ENCODE peak calls at places on chromosomes 11 and 22, in eight cellular contexts. B is vagina, I is stomach, G is K562, Q is sigmoid colon, P is endothelial cell of umbilical vein, S is prostate gland, R is suprapubic skin. Y is an unnamed sample.

GRCh38 chr11:79708319-79708928 is 267.6 kb upstream of the TENM4 start:
- DNase-seq in B (no peak), I (no peak), G (no peak), Q (no peak), P (no peak), S (no peak), R (no peak), Y (peak)

GRCh38 chr11:77547863-77548551 is 41.7 kb upstream of the AQP11 start:
- DNase-seq in B (no peak), I (no peak), G (peak), Q (no peak), P (peak), S (peak), R (no peak), Y (no peak)

GRCh38 chr11:6437993-6438392 is 2.8 kb downstream of the HPX start:
- DNase-seq in B (no peak), I (no peak), G (no peak), Q (no peak), P (no peak), S (no peak), R (no peak), Y (no peak)

GRCh38 chr11:55714982-55715888 is 53.2 kb downstream of the OR4C6 start:
- DNase-seq in B (no peak), I (no peak), G (no peak), Q (no peak), P (no peak), S (no peak), R (no peak), Y (no peak)

GRCh38 chr11:84012171-84012826 is 726.1 kb upstream of the CCDC90B start:
- DNase-seq in B (no peak), I (no peak), G (no peak), Q (no peak), P (no peak), S (no peak), R (no peak), Y (no peak)

GRCh38 chr22:26364066-26365015 is 64.7 kb upstream of the ASPHD2 start:
- DNase-seq in B (no peak), I (peak), G (peak), Q (no peak), P (peak), S (peak), R (no peak), Y (peak)

GRCh38 chr11:75155570-75156422 is 4.9 kb downstream of the SLCO2B1 start:
- DNase-seq in B (no peak), I (no peak), G (peak), Q (no peak), P (no peak), S (no peak), R (no peak), Y (no peak)

GRCh38 chr22:44658371-44658953 is 43.5 kb upstream of the PRR5 start:
- DNase-seq in B (peak), I (no peak), G (no peak), Q (peak), P (peak), S (no peak), R (no peak), Y (no peak)

GRCh38 chr11:61776561-61777075 is 15.8 kb downstream of the TMEM258 start:
- DNase-seq in B (no peak), I (peak), G (peak), Q (no peak), P (peak), S (no peak), R (no peak), Y (no peak)

GRCh38 chr11:130535530-130535929 is 87.1 kb downstream of the ADAMTS15 start:
- DNase-seq in B (peak), I (no peak), G (no peak), Q (no peak), P (no peak), S (peak), R (no peak), Y (no peak)

GRCh38 chr11:111735262-111736116 is 30.7 kb downstream of the PPP2R1B start:
- DNase-seq in B (peak), I (peak), G (no peak), Q (peak), P (peak), S (no peak), R (peak), Y (peak)

GRCh38 chr22:31646186-31647019 is 15.6 kb downstream of the PISD start:
- DNase-seq in B (no peak), I (no peak), G (no peak), Q (no peak), P (peak), S (no peak), R (no peak), Y (no peak)

GRCh38 chr11:23540101-23540561 is 679.9 kb upstream of the CCDC179 start:
- DNase-seq in B (no peak), I (no peak), G (peak), Q (peak), P (peak), S (no peak), R (no peak), Y (no peak)

GRCh38 chr11:118267486-118267885 is 3.4 kb upstream of the MPZL2 start:
- DNase-seq in B (no peak), I (no peak), G (no peak), Q (no peak), P (no peak), S (no peak), R (no peak), Y (no peak)

GRCh38 chr11:121892863-121893262 is 223.2 kb downstream of the BLID start:
- DNase-seq in B (no peak), I (no peak), G (no peak), Q (no peak), P (no peak), S (no peak), R (no peak), Y (no peak)

GRCh38 chr11:3046190-3046589 is 11.0 kb downstream of the CARS1 start:
- DNase-seq in B (no peak), I (no peak), G (no peak), Q (no peak), P (no peak), S (no peak), R (no peak), Y (no peak)

GRCh38 chr11:3044915-3045314 is 12.3 kb downstream of the CARS1 start:
- DNase-seq in B (no peak), I (no peak), G (no peak), Q (no peak), P (no peak), S (no peak), R (no peak), Y (no peak)

GRCh38 chr11:3046641-3047040 is 10.6 kb downstream of the CARS1 start:
- DNase-seq in B (no peak), I (no peak), G (no peak), Q (no peak), P (no peak), S (no peak), R (no peak), Y (no peak)

GRCh38 chr11:3049430-3050243 is 7.6 kb downstream of the CARS1 start:
- DNase-seq in B (no peak), I (peak), G (no peak), Q (peak), P (peak), S (peak), R (peak), Y (peak)

DNA sequence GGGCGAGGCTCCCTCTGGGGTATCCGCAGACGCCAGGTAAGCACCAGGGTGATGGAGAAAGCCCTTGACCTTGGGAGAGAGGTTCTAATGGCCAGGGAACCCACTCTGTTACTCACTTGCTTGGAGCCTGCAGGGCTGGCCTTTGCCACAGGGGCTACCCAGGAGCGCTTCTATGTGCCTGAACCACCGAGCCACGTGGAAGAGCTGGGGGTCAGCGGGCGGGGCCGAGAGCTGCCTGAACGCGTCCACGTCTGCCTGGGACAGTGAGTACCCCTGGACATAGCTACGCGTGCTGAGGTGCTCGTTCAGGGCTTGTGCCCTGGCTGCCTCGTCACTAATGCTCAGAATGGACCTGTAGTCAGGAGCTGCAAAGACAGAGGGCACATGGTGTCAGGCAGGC is 9.6 kb downstream of the CARS1 start:
- DNase-seq in B (no peak), I (no peak), G (no peak), Q (no peak), P (no peak), S (no peak), R (no peak), Y (no peak)
- TF ChIP-seq POLR2A in B (no peak), I (no peak), G (no peak), Q (no peak), P (no peak), S (no peak), R (no peak), Y (no peak)

DNA sequence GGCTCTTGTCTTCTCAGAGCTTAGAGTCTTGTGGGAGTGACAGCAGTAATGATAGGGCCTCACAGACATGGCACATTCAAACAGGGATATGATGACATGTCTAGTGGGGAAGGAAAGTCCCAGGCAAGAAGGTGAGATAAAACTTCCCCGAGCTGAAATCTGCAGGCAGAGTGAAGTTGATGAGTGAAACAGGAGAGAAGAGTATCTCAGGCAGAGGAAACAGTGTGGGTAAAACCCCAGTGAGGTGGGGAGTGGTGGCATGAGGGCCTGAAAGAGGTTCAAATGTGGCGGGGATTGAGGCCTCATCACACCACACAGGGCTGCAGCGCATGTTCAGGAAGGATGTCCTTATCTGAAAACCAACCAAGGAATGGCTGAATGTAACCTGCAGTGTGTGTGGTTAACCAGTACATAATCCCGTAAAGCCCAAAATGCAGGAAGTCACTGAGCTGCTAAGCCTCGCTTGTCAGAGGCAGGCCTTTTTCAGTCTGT is 153.8 kb upstream of the E2F8 start:
- DNase-seq in B (no peak), I (no peak), G (no peak), Q (no peak), P (no peak), S (no peak), R (no peak), Y (no peak)
- TF ChIP-seq POLR2AphosphoS5 in B (no peak), I (no peak), G (no peak), Q (no peak), P (no peak), S (no peak), R (no peak), Y (no peak)

GRCh38 chr22:46052801-46053562 is 76.0 kb upstream of the WNT7B start:
- DNase-seq in B (no peak), I (peak), G (no peak), Q (peak), P (peak), S (no peak), R (peak), Y (no peak)
- TF ChIP-seq CTCF in B (no peak), I (no peak), G (no peak), Q (no peak), P (no peak), S (no peak), R (no peak), Y (no peak)

DNA sequence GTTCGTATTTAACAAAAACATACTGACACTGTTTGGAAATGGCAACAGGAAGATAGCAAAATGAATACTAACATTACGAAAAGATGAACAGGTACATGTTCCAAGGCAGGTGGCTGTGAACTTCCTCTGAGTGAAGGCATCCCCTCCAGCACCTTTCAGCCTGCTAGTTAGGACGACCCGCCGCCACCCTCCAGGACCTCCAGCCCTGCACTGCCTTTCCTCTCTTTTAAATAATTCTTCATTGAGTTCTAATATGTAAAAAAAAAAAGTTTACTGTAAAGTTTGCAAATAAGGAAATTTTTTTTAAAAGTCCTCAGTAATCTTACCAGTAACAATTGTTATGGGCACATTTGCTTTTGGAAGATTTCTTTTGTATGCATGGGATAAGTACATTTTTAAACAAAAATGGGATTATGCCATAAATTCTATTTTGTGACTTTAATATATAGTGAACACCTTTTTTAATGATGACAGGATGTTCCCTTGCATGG is 6.0 kb downstream of the NEAT1 start:
- DNase-seq in B (no peak), I (peak), G (no peak), Q (peak), P (no peak), S (peak), R (peak), Y (no peak)
- TF ChIP-seq POLR2A in B (no peak), I (no peak), G (no peak), Q (peak), P (no peak), S (no peak), R (peak), Y (no peak)

GRCh38 chr11:72736452-72737069 is 15.6 kb downstream of the ARAP1 start:
- DNase-seq in B (no peak), I (no peak), G (peak), Q (peak), P (peak), S (no peak), R (no peak), Y (no peak)
- TF ChIP-seq POLR2AphosphoS5 in B (no peak), I (no peak), G (no peak), Q (no peak), P (peak), S (no peak), R (no peak), Y (peak)

GRCh38 chr11:68352591-68352990 is 40.2 kb downstream of the LRP5 start:
- DNase-seq in B (no peak), I (no peak), G (no peak), Q (no peak), P (no peak), S (no peak), R (no peak), Y (no peak)

GRCh38 chr11:68353118-68353517 is 40.7 kb downstream of the LRP5 start:
- DNase-seq in B (no peak), I (no peak), G (no peak), Q (no peak), P (no peak), S (no peak), R (no peak), Y (no peak)

GRCh38 chr11:68354181-68354872 is 41.9 kb downstream of the LRP5 start:
- DNase-seq in B (no peak), I (peak), G (no peak), Q (peak), P (peak), S (peak), R (peak), Y (peak)

GRCh38 chr11:68355471-68355870 is 43.1 kb downstream of the LRP5 start:
- DNase-seq in B (no peak), I (no peak), G (no peak), Q (no peak), P (no peak), S (no peak), R (no peak), Y (no peak)

DNA sequence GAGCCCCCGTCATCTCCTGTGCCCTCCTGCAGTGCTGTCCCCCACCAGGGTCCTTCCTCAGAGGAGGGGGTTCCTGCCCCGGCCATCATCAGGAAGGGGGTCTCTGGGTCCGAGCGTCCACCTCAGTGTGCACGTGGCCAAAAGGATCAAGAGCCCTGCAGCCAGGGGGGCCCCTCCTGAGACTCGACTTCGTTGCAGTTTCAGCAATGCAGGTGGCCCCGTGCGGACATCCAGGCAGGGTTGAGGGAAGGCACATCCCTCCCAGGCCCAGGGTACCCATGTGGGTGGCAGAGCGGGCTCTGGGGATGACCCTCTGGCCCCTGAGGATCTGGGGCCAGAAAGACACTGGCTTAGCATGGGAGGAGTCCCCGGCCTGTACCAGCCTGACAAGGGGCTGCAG is 41.3 kb downstream of the LRP5 start:
- DNase-seq in B (no peak), I (no peak), G (no peak), Q (no peak), P (no peak), S (no peak), R (no peak), Y (no peak)
- TF ChIP-seq CTCF in B (no peak), I (no peak), G (no peak), Q (no peak), P (no peak), S (no peak), R (no peak), Y (no peak)

DNA sequence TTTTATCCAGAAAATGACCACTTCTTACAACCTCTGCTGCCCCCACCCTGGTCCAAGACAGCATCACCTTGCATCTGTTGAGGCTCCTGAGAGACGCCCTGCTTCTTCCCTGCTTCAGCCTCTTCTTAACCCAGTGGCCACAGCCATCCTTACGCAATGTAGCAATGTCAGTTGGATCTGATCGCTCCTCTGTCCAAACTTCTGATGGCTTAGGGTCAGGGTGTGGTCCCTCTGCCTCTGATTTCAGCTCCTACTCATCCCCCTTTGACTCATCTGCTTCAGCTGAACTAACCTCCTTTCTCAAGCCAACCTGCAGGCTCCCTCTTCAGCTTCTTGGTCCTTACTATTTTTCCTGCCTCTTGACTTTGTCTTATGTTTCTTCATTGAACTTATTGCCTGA is 280.8 kb downstream of the KIRREL3 start:
- DNase-seq in B (no peak), I (no peak), G (no peak), Q (no peak), P (no peak), S (no peak), R (no peak), Y (no peak)
- TF ChIP-seq POLR2A in B (no peak), I (no peak), G (no peak), Q (no peak), P (no peak), S (no peak), R (no peak), Y (no peak)

DNA sequence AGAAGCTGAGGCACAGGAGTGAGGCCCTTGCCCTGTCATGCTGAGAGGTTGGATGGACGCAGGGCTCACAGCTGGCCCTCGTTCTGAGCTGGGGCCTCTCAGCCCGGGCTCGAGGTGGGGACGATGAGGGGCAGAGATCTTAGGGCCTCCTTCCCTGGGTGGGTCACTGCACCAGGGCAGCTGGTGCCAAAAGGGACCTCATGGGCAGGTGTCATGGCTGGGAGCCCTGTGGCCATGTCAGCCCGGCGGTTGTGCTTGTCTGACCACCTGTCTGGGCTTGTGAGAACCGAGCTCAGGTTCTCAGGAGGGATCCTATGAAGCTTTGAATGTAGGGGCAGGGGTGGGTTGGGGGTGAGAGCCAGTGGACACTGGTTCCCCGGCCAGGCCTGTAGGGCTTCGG is 1.8 kb upstream of the MUC6 start:
- DNase-seq in B (no peak), I (no peak), G (no peak), Q (no peak), P (no peak), S (no peak), R (no peak), Y (no peak)
- TF ChIP-seq POLR2AphosphoS5 in B (no peak), I (no peak), G (no peak), Q (no peak), P (no peak), S (no peak), R (no peak), Y (no peak)

GRCh38 chr11:42161886-42162285 is 702.4 kb upstream of the LRRC4C start:
- DNase-seq in B (no peak), I (no peak), G (no peak), Q (no peak), P (no peak), S (no peak), R (no peak), Y (no peak)
- TF ChIP-seq CTCF in B (no peak), I (no peak), G (no peak), Q (no peak), P (no peak), S (no peak), R (no peak), Y (no peak)

DNA sequence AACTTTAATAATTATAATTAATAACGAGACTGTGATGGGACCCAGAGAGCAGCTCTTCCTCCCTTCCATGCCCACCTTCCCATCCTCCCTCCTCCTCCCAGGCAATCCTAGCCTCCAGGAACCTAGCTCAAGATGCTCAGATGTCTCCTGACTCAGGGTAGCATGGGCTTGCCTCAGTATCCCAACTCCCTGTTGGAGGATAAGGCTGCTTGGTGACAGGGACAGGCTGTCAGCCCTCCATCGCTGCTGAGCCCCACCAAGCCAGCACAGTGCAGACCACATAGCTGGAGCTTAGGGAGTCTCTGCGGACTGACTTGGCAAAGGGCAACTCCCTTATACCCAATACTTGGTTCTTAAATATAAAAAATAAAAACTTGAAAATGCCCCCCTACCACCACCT is 11.5 kb downstream of the MYH9 start:
- DNase-seq in B (no peak), I (no peak), G (no peak), Q (no peak), P (no peak), S (no peak), R (no peak), Y (no peak)
- TF ChIP-seq POLR2A in B (no peak), I (no peak), G (no peak), Q (no peak), P (no peak), S (no peak), R (no peak), Y (no peak)